ENCODE peak calls at places on chromosomes 13 and 19, in eight cellular contexts. T is fibroblast of lung, Q is cardiac fibroblast, W is neural progenitor cell, S is lung, N is Caco-2, O is hepatocyte, K is Peyer's patch. I is an unnamed sample.

GRCh38 chr19:5091576-5092215 is 122.8 kb downstream of the KDM4B start:
- DNase-seq in K (no peak), O (peak), S (no peak), Q (no peak), T (no peak), N (no peak), W (no peak), I (no peak)

GRCh38 chr13:85652536-85652935 is 146.7 kb downstream of the SLITRK6 start:
- DNase-seq in Q (no peak), K (no peak), W (no peak), T (no peak), N (no peak), S (no peak), O (no peak), I (no peak)

GRCh38 chr19:1744822-1745563 is 8.3 kb upstream of the ONECUT3 start:
- DNase-seq in W (no peak), S (no peak), N (no peak), T (no peak), K (no peak), O (no peak), Q (no peak), I (no peak)

GRCh38 chr19:7200739-7201138 is 93.5 kb downstream of the INSR start:
- DNase-seq in S (no peak), T (no peak), W (no peak), N (no peak), K (no peak), O (no peak), Q (no peak), I (no peak)

GRCh38 chr19:4508698-4509097 is 9.6 kb downstream of the PLIN4 start:
- DNase-seq in S (no peak), K (no peak), Q (no peak), T (no peak), W (no peak), N (no peak), O (no peak), I (no peak)

GRCh38 chr13:34577051-34577450 is 365.0 kb upstream of the NBEA start:
- DNase-seq in N (no peak), S (no peak), Q (peak), K (no peak), O (no peak), T (no peak), W (no peak), I (no peak)

GRCh38 chr19:33349319-33350289 is 23.9 kb upstream of the CEBPG start:
- DNase-seq in Q (no peak), K (no peak), W (no peak), T (no peak), S (no peak), O (no peak), N (no peak), I (no peak)

GRCh38 chr13:73411067-73411809 is 352.4 kb downstream of the KLF5 start:
- DNase-seq in S (no peak), T (no peak), Q (no peak), W (no peak), K (no peak), O (no peak), N (no peak), I (no peak)

GRCh38 chr19:30171795-30172642 is 200.2 kb upstream of the ZNF536 start:
- DNase-seq in N (no peak), Q (no peak), O (no peak), T (no peak), W (no peak), K (no peak), S (no peak), I (no peak)

GRCh38 chr13:113026391-113026910 is 57.4 kb downstream of the MCF2L start:
- DNase-seq in S (no peak), W (no peak), Q (no peak), O (no peak), T (no peak), N (no peak), K (no peak), I (no peak)

GRCh38 chr13:99766641-99767045 is 204.9 kb downstream of the ZIC5 start:
- DNase-seq in T (no peak), Q (no peak), K (no peak), N (no peak), S (no peak), O (no peak), W (peak), I (peak)

GRCh38 chr19:39474139-39474620 is 6.5 kb upstream of the TIMM50 start:
- DNase-seq in N (peak), K (peak), T (peak), O (peak), Q (peak), S (peak), W (peak), I (no peak)

GRCh38 chr13:101343128-101343787 is 73.0 kb downstream of the NALCN start:
- DNase-seq in K (no peak), T (peak), S (no peak), O (no peak), N (no peak), W (no peak), Q (peak), I (no peak)

GRCh38 chr13:109274188-109274821 is 512.1 kb downstream of the IRS2 start:
- DNase-seq in T (peak), K (no peak), N (peak), O (peak), S (no peak), W (peak), Q (peak), I (no peak)

GRCh38 chr19:18904334-18905057 is 8.5 kb upstream of the CERS1 start:
- DNase-seq in T (no peak), S (no peak), W (no peak), O (no peak), K (no peak), N (no peak), Q (no peak), I (no peak)

GRCh38 chr19:14450168-14450874 is 17.2 kb downstream of the PKN1 start:
- DNase-seq in W (peak), O (peak), S (no peak), K (no peak), T (no peak), N (peak), Q (peak), I (peak)

GRCh38 chr13:45325806-45326205 is 15.2 kb downstream of the TPT1 start:
- DNase-seq in O (peak), S (no peak), W (no peak), T (peak), Q (peak), N (no peak), K (no peak), I (no peak)

GRCh38 chr19:56245062-56245740 is 27.3 kb upstream of the EDDM13 start:
- DNase-seq in K (no peak), T (no peak), Q (peak), W (no peak), O (no peak), S (no peak), N (no peak), I (no peak)

GRCh38 chr13:59312776-59313175 is 851.0 kb downstream of the DIAPH3 start:
- DNase-seq in T (no peak), O (no peak), W (no peak), S (no peak), Q (no peak), N (no peak), K (no peak), I (no peak)

GRCh38 chr19:17775991-17776803 is 18.7 kb upstream of the B3GNT3 start:
- DNase-seq in Q (peak), S (no peak), W (no peak), O (no peak), K (peak), N (no peak), T (peak), I (no peak)

GRCh38 chr19:18438331-18439024 is 545 bp upstream of the ISYNA1 start:
- DNase-seq in W (peak), N (peak), S (no peak), Q (no peak), K (no peak), T (no peak), O (peak), I (no peak)

GRCh38 chr13:19088416-19088815 is 93.2 kb downstream of the TUBA3C start:
- DNase-seq in N (no peak), O (no peak), T (no peak), S (peak), K (no peak), Q (no peak), W (no peak), I (no peak)

GRCh38 chr19:35558400-35559280 is 4.8 kb downstream of the ATP4A start:
- DNase-seq in S (no peak), K (no peak), O (no peak), N (no peak), T (no peak), W (no peak), Q (no peak), I (no peak)

GRCh38 chr13:21219044-21219381 is 42.6 kb downstream of the MRPL57 start:
- DNase-seq in W (no peak), K (no peak), T (no peak), S (no peak), O (no peak), Q (no peak), N (no peak), I (no peak)
- H3K4me3 ChIP-seq in W (no peak), K (no peak), T (no peak), S (no peak), O (no peak), Q (no peak), N (no peak), I (no peak)

DNA sequence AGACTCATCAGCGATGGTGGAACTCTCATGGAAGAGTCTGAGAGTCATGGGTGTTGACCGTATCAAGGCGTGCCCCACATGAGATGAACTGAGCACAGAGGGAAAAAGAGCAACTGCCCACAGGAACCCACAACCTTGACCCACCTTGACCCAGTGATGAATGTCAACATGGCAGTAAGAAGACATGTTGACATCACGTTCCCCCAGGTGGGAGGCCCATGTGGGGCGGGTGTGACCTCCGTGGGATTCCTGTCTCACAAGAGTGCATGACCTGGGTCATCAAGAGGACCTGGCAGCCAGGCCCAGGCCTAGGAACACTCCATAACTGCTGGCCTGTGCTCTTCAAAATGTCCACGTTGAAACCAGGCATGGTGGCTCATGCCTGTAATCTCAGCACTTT is 45.8 kb downstream of the EPS15L1 start:
- DNase-seq in O (no peak), S (no peak), N (no peak), Q (no peak), K (no peak), T (no peak), W (no peak), I (no peak)
- TF ChIP-seq CTCF in O (no peak), S (no peak), N (no peak), Q (no peak), K (no peak), T (no peak), W (no peak), I (no peak)

GRCh38 chr13:43877788-43878187 is 1.8 kb downstream of the CCDC122 start:
- DNase-seq in O (no peak), N (no peak), S (no peak), T (no peak), W (no peak), Q (no peak), K (no peak), I (no peak)
- H3K4me3 ChIP-seq in O (no peak), N (no peak), S (no peak), T (no peak), W (peak), Q (no peak), K (no peak), I (no peak)

GRCh38 chr19:52336976-52337375 is 933 bp downstream of the ZNF610 start:
- DNase-seq in K (no peak), S (no peak), T (peak), N (no peak), O (peak), W (peak), Q (peak), I (no peak)

GRCh38 chr19:52336117-52336811 is at the start of gene ZNF610:
- DNase-seq in O (peak), N (peak), Q (peak), K (peak), W (peak), S (peak), T (peak), I (peak)

GRCh38 chr19:52331757-52332156 is 4.3 kb upstream of the ZNF610 start:
- DNase-seq in T (peak), W (no peak), O (no peak), S (no peak), Q (peak), N (no peak), K (no peak), I (no peak)

GRCh38 chr19:52335768-52336116 is 301 bp upstream of the ZNF610 start:
- DNase-seq in Q (no peak), T (no peak), W (no peak), K (no peak), O (no peak), N (no peak), S (no peak), I (no peak)
- TF ChIP-seq CTCF in Q (no peak), T (no peak), W (no peak), K (no peak), O (no peak), N (no peak), S (no peak), I (no peak)

GRCh38 chr13:80131204-80131603 is 209.7 kb downstream of the SPRY2 start:
- DNase-seq in O (peak), Q (peak), K (peak), S (peak), W (peak), N (peak), T (peak), I (no peak)
- H3K4me3 ChIP-seq in O (peak), Q (peak), K (no peak), S (no peak), W (peak), N (no peak), T (peak), I (no peak)

DNA sequence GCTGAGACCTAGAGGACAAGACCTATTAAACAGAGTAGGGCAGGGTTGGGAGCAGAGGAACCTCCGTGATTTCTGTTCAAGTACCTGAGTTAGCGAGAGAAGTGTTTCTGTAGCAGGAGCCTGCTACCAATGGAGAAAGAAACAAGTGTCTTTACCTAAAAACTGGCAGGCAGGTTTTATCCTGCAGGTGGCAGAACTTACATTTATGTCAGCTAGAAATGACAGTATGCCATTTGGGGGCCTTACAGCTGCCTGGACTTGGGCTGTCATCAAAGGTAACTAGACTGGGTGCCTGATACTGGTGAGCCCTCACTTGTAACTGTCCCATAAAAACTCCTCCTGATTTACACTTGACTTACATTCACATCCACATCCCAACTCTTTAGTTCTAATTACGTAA is 185.3 kb upstream of the MIR17HG start:
- DNase-seq in N (peak), O (no peak), T (no peak), W (peak), Q (no peak), K (no peak), S (no peak), I (no peak)
- TF ChIP-seq CTCF in N (peak), O (peak), T (no peak), W (peak), Q (no peak), K (no peak), S (no peak), I (no peak)

DNA sequence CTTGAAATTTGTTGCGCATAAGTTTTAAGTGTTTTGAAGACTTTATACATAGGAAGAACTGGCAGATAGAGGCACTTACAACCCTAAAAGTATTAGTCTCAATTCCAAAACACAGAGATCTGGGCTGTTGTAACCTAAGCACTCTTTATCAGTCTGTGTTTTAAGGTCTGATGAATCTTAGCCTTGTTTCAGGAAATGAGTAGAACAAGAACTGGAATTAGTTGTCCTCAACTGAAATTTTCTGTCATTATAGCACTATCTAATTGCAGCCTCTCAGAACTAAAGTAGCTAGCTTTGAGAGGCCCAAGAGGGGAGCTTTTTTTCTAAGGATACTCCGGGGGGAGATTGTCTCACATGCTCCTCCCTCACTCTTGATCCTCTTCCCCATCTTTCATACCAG is 13.0 kb downstream of the HNRNPM start:
- DNase-seq in W (no peak), T (no peak), N (no peak), O (no peak), S (no peak), K (no peak), Q (no peak), I (no peak)
- H3K4me3 ChIP-seq in W (no peak), T (no peak), N (no peak), O (no peak), S (no peak), K (no peak), Q (no peak), I (no peak)

DNA sequence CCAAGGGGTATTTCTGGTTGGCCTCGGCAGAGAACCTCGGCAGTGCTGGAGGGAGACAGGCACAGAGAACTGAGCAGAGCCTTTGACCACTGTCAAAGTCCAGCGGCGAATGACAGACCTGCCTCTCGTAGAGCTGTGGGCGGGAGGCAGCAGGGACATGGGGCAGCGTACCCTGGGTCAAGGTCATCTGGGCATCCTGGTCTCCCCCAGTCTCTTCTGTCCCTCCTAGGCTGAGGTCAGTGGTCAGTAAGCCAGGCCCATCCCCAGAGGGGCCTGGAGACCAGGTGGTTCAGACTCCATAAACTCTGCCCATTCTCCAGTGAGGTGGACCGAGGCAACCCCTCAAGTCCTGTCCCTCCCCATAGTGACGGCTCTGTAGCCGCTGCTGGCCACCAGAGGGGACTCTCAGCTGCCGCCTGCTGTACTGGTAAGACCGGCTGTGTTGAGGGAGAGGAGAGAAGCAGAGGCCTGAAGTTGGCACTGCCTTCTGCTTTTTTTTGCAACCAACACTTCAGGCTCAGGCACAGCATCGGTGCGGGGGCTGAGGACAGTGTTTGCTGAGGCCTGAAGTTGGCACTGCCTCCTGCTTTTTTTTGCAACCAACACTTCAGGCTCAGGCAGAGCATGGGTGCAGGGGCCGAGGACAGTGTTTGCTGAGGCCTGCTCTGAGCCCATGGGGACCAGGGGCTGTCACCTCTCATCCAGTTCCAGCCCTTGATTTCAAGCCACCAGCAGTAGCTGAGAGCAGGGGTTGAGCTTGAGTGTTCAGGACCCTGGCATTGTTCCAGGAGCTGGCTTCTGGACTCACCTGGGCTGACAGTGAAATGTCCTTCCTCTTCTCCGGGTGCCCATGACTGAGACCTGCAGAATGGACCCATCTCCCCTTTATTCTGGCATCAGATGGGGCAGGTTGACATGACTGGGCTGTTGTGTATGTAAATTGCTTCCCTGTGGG is at the start of gene PGLYRP2:
- DNase-seq in O (no peak), W (no peak), T (no peak), Q (no peak), K (no peak), S (peak), N (no peak), I (peak)
- TF ChIP-seq CTCF in O (no peak), W (no peak), T (no peak), Q (no peak), K (no peak), S (peak), N (no peak), I (peak)

I was measured in LNCaP clone FGC.